ENCODE peak calls at places on chromosomes 3 and 15, in seven cellular contexts. K is esophagus muscularis mucosa, N is GM23338, Q is transverse colon, P is spleen, Z is GM12878, Y is suprapubic skin. G is an unnamed sample.

GRCh38 chr3:49173116-49173791 is 1.9 kb downstream of the KLHDC8B start:
- DNase-seq in N (peak), P (no peak), K (no peak), Z (no peak), Y (no peak), Q (peak), G (no peak)

GRCh38 chr3:124779116-124779515 is 48.9 kb downstream of the UMPS start:
- DNase-seq in K (no peak), Z (no peak), Y (no peak), P (peak), Q (no peak), N (no peak), G (no peak)

GRCh38 chr3:136070953-136071949 is 105.7 kb downstream of the PPP2R3A start:
- DNase-seq in Q (no peak), N (peak), Z (no peak), K (no peak), P (no peak), Y (no peak), G (no peak)

GRCh38 chr3:167820114-167820865 is 84.8 kb downstream of the SERPINI1 start:
- DNase-seq in Y (no peak), P (no peak), N (no peak), Q (no peak), Z (no peak), K (no peak), G (no peak)

GRCh38 chr3:45819543-45819942 is 22.4 kb downstream of the LZTFL1 start:
- DNase-seq in N (no peak), Y (no peak), P (no peak), K (peak), Z (no peak), Q (no peak), G (no peak)

GRCh38 chr15:89912674-89913396 is at the start of gene ARPIN:
- DNase-seq in K (no peak), P (no peak), N (peak), Y (peak), Q (peak), Z (no peak), G (peak)

GRCh38 chr15:40239671-40240618 is 1.1 kb downstream of the PAK6 start:
- DNase-seq in Q (no peak), P (peak), N (peak), K (no peak), Z (no peak), Y (no peak), G (no peak)

GRCh38 chr15:58065445-58066041 is at the start of gene ALDH1A2:
- DNase-seq in K (no peak), Z (no peak), N (peak), Y (peak), P (peak), Q (peak), G (no peak)

GRCh38 chr3:71309886-71310285 is 273.6 kb downstream of the FOXP1 start:
- DNase-seq in Q (no peak), P (no peak), N (no peak), Z (no peak), Y (no peak), K (no peak), G (no peak)

GRCh38 chr3:189149203-189149602 is 22.6 kb upstream of the TPRG1 start:
- DNase-seq in P (no peak), Y (no peak), K (no peak), N (no peak), Q (no peak), Z (no peak), G (no peak)

GRCh38 chr3:24020036-24020691 is 75.1 kb downstream of the NR1D2 start:
- DNase-seq in K (no peak), Y (no peak), P (peak), Z (no peak), Q (no peak), N (no peak), G (no peak)

GRCh38 chr3:16370872-16371740 is 106.1 kb downstream of the OXNAD1 start:
- DNase-seq in K (no peak), N (peak), P (no peak), Y (no peak), Z (no peak), Q (no peak), G (no peak)

GRCh38 chr3:173659972-173660371 is 262.4 kb downstream of the NLGN1 start:
- DNase-seq in Z (no peak), N (no peak), K (no peak), P (no peak), Y (no peak), Q (no peak), G (no peak)

GRCh38 chr3:14921811-14922705 is 25.3 kb upstream of the NR2C2 start:
- DNase-seq in P (peak), Z (no peak), Q (no peak), N (no peak), Y (peak), K (no peak), G (no peak)

GRCh38 chr15:97561529-97561928 is 399.0 kb upstream of the ARRDC4 start:
- DNase-seq in K (no peak), Y (no peak), Z (no peak), P (no peak), Q (no peak), N (no peak), G (no peak)

GRCh38 chr15:56835598-56836275 is 82.7 kb upstream of the TCF12 start:
- DNase-seq in K (no peak), N (no peak), Z (no peak), Q (no peak), P (no peak), Y (no peak), G (no peak)

GRCh38 chr3:143450656-143451055 is 331.1 kb downstream of the CHST2 start:
- DNase-seq in Y (no peak), Q (no peak), N (no peak), P (no peak), Z (no peak), K (no peak), G (no peak)

GRCh38 chr3:197305854-197306253 is 7.4 kb upstream of the DLG1 start:
- DNase-seq in Y (no peak), P (no peak), Q (no peak), N (no peak), K (no peak), Z (peak), G (no peak)

GRCh38 chr15:29138260-29138659 is 131.4 kb downstream of the NSMCE3 start:
- DNase-seq in Y (no peak), P (no peak), Z (no peak), K (no peak), Q (no peak), N (no peak), G (no peak)

GRCh38 chr3:196227629-196228493 is 11.5 kb downstream of the SLC51A start:
- DNase-seq in Y (no peak), N (peak), P (no peak), Q (no peak), K (no peak), Z (no peak), G (no peak)

GRCh38 chr3:48232232-48232631 is 8.7 kb upstream of the ZNF589 start:
- DNase-seq in N (no peak), P (no peak), Y (no peak), Q (no peak), K (no peak), Z (no peak), G (no peak)

GRCh38 chr15:38667875-38668274 is 103.3 kb upstream of the RASGRP1 start:
- DNase-seq in Q (no peak), Z (no peak), N (no peak), P (no peak), K (no peak), Y (no peak), G (no peak)

GRCh38 chr15:78021761-78022160 is 55.8 kb downstream of the TBC1D2B start:
- DNase-seq in Z (no peak), Q (no peak), P (no peak), Y (no peak), K (no peak), N (no peak), G (no peak)

GRCh38 chr15:43279496-43279895 is 12.8 kb upstream of the TGM5 start:
- DNase-seq in Q (no peak), P (no peak), K (no peak), Y (no peak), N (no peak), Z (no peak), G (no peak)

GRCh38 chr3:33060609-33061337 is 36.2 kb downstream of the GLB1 start:
- DNase-seq in Q (peak), K (no peak), Z (no peak), N (no peak), Y (no peak), P (peak), G (no peak)

GRCh38 chr3:134334901-134335280 is 39.4 kb downstream of the AMOTL2 start:
- DNase-seq in K (no peak), Z (no peak), Y (peak), N (no peak), P (no peak), Q (no peak), G (no peak)

GRCh38 chr3:183375787-183376186 is 52.6 kb downstream of the MCF2L2 start:
- DNase-seq in K (no peak), Q (no peak), P (no peak), Z (no peak), N (no peak), Y (no peak), G (no peak)

GRCh38 chr3:30751610-30752299 is 142.7 kb downstream of the GADL1 start:
- DNase-seq in Y (no peak), Q (peak), N (peak), P (peak), Z (peak), K (no peak), G (no peak)

GRCh38 chr15:66692808-66693596 is 9.0 kb upstream of the SMAD6 start:
- DNase-seq in Q (no peak), N (no peak), Z (peak), Y (no peak), K (no peak), P (no peak), G (no peak)

GRCh38 chr15:60408438-60409105 is 10.8 kb upstream of the ANXA2 start:
- DNase-seq in N (no peak), Y (no peak), P (no peak), K (no peak), Z (no peak), Q (no peak), G (no peak)

DNA sequence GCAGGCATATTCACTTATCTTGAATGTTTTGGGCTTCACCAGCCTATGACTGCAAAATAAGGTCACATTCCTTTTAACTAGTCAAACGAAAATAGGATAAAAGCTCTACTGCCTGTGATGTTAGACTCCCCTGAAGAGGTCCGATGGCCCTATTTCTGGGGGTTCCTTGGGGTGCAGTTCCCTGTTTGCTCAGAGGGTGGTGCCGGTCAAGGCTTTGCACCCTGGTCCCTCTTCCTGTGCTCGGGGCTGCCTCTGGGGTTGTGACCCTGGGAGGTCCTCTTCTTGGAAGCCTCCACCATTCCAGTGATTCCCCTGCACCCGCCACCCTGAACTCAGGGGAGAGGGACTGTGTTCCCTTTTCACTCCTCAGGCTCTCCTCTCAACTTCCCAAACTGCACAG is 86.7 kb upstream of the ANKRD34C start:
- DNase-seq in P (no peak), Y (no peak), N (peak), Q (no peak), K (no peak), Z (no peak), G (no peak)
- TF ChIP-seq POLR2AphosphoS5 in P (no peak), Y (no peak), N (no peak), Q (no peak), K (no peak), Z (no peak), G (no peak)

DNA sequence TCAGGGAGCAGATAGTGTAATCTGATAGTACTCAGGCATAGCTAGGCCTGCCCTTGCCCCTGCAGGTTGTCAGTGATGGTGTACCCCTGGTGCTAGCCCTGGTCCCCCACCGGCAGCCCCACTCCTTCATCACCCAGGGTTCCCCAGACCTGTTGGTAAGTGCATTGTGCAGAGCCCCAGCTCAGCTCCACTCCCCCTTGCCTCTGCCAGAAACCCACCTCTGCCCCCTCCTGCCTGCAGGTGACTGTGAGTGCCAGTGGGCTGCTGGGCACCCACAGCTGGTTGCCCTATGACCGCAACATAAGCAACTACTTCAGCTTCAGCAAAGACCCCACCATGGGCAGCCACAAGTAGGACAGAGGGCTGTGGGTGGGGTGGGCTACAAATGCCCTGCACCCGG is 27.5 kb downstream of the NBEAL2 start:
- DNase-seq in Q (no peak), Z (no peak), Y (no peak), N (no peak), K (no peak), P (peak), G (no peak)
- TF ChIP-seq POLR2AphosphoS5 in Q (no peak), Z (no peak), Y (no peak), N (no peak), K (no peak), P (no peak), G (no peak)

GRCh38 chr3:184880616-184881015 is 68.7 kb downstream of the VPS8 start:
- DNase-seq in Q (no peak), Y (no peak), P (no peak), N (no peak), Z (no peak), K (no peak), G (no peak)
- TF ChIP-seq POLR2AphosphoS5 in Q (no peak), Y (no peak), P (no peak), N (no peak), Z (no peak), K (no peak), G (no peak)

DNA sequence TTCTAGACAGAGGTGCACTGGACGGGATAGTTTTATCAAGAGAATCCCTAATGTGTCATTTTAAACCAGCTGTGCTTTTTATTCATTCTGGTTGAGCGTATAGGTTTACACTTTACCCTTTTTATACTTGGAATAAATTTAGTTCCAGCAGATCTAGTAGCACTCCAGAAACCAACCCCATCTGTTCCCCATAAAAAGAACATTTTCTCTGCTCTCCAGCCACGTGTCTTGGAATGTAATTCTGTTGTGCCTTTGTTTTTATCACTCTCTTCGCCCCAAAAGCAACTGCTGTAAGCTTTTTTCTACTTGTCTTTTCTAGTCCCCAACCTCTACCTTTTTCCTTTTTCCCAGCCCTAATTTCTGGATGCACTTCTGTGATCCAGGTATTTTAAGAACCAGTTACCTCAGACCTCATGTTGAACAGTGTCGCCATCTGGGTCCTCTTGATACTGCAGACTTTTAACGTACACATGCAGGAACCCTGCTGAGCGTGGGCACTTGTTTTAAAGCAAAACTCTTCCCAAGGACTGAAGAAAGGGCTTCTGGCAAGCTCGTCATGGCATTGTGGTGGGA is 5.8 kb upstream of the EXOG start:
- DNase-seq in Y (no peak), Z (no peak), K (peak), N (no peak), Q (no peak), P (no peak), G (no peak)
- TF ChIP-seq POLR2AphosphoS5 in Y (no peak), Z (no peak), K (no peak), N (no peak), Q (no peak), P (no peak), G (no peak)

GRCh38 chr3:122530164-122530563 is 15.4 kb upstream of the KPNA1 start:
- DNase-seq in P (no peak), Y (no peak), K (no peak), Q (no peak), N (no peak), Z (no peak), G (no peak)
- TF ChIP-seq POLR2AphosphoS5 in P (no peak), Y (no peak), K (no peak), Q (no peak), N (no peak), Z (no peak), G (no peak)

DNA sequence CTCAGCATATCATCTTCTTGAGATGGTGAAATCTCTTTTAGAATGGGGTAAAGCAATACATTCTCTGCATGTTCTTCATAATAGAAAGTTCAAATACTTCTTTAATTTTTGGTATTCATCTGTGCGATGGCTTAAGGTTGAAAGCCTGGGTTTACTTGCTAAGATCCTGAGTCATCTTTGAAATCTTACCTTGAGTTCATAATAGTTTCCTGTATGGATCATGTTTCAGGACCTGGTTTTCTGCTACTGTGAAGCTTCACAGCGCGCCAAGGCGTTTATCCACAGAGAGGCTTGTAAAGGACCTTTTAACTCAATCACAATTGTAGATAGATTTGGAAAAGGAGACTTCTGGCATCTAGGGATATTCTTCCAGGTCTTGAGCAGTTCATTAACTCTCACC is 39.0 kb downstream of the MED12L start:
- DNase-seq in N (no peak), K (no peak), Z (no peak), P (no peak), Y (no peak), Q (no peak), G (no peak)
- TF ChIP-seq POLR2AphosphoS5 in N (no peak), K (no peak), Z (no peak), P (no peak), Y (no peak), Q (no peak), G (no peak)

GRCh38 chr3:161337311-161337710 is 34.0 kb downstream of the SPTSSB start:
- DNase-seq in P (no peak), N (no peak), K (no peak), Q (no peak), Y (no peak), Z (no peak), G (no peak)
- TF ChIP-seq POLR2AphosphoS5 in P (no peak), N (no peak), K (no peak), Q (no peak), Y (no peak), Z (no peak), G (no peak)

G was measured in GM12891.